ENCODE peak calls at places on chromosomes 7 and 10, in five cellular contexts. E is CD4-positive, CD25-positive, alpha-beta regulatory T cell; N is prostate gland; L is RWPE2; M is CD8-positive, alpha-beta memory T cell. F is an unnamed sample. For H3K9me3 and H3K4me1, the result is how much of the 10 kb centered on the place peaks cover.

GRCh38 chr7:53094827-53095226 is 59.4 kb downstream of the POM121L12 start:
- DNase-seq in L (no peak), N (no peak), M (no peak), E (no peak), F (no peak)

GRCh38 chr7:11706666-11707605 is 125.1 kb downstream of the THSD7A start:
- DNase-seq in E (no peak), M (no peak), N (peak), L (no peak), F (peak)

GRCh38 chr7:120916538-120916937 is 34.0 kb upstream of the ING3 start:
- DNase-seq in L (no peak), E (no peak), M (no peak), N (no peak), F (no peak)

GRCh38 chr10:124095096-124095495 is 1.7 kb upstream of the CHST15 start:
- DNase-seq in N (no peak), M (no peak), E (no peak), L (no peak), F (no peak)

GRCh38 chr10:15267496-15267895 is 99.0 kb upstream of the NMT2 start:
- DNase-seq in E (no peak), M (no peak), L (no peak), N (no peak), F (no peak)

GRCh38 chr7:57775396-57776088 is 325.6 kb downstream of the ZNF716 start:
- DNase-seq in L (no peak), E (no peak), N (no peak), M (no peak), F (no peak)

GRCh38 chr10:4069491-4069890 is 284.5 kb upstream of the KLF6 start:
- DNase-seq in M (no peak), N (no peak), E (no peak), L (no peak), F (no peak)

GRCh38 chr7:34155225-34155908 is 250.0 kb downstream of the BMPER start:
- DNase-seq in M (no peak), E (no peak), L (no peak), N (no peak), F (no peak)

GRCh38 chr10:104736006-104736405 is 94.9 kb downstream of the SORCS3 start:
- DNase-seq in M (no peak), E (no peak), L (no peak), N (no peak), F (no peak)

GRCh38 chr7:33933611-33934281 is 28.4 kb downstream of the BMPER start:
- DNase-seq in E (no peak), M (no peak), N (no peak), L (no peak), F (no peak)

GRCh38 chr10:21364196-21365114 is 161.0 kb downstream of the SKIDA1 start:
- DNase-seq in N (no peak), E (no peak), L (peak), M (no peak), F (peak)

GRCh38 chr7:64626557-64626956 is 39.4 kb upstream of the ZNF107 start:
- DNase-seq in M (no peak), E (no peak), N (no peak), L (no peak), F (no peak)

GRCh38 chr7:64628721-64629120 is 37.2 kb upstream of the ZNF107 start:
- DNase-seq in E (no peak), L (no peak), N (no peak), M (no peak), F (no peak)

GRCh38 chr7:64625114-64626082 is 40.5 kb upstream of the ZNF107 start:
- DNase-seq in E (peak), L (no peak), M (no peak), N (no peak), F (no peak)

GRCh38 chr7:64628192-64628591 is 37.7 kb upstream of the ZNF107 start:
- DNase-seq in L (no peak), E (no peak), N (no peak), M (no peak), F (no peak)

DNA sequence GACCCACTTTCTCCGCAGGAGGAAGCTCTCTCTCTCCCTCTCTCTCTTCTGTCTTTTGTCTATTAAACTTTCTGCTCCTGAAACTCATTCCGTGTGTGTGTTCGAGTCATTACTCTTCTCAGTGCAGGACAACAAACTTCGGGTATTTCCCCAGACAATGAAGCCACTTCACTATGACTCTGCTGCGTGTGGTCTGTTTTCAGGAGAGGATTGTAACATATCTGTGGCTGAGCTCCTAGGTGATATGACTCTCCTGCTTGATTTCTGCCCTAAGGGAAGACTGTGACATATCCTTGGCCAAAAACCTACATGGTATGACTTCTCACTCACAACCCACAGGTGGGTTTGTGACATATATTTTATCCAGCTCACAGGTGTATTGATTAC is 39.9 kb upstream of the ZNF107 start:
- DNase-seq in L (no peak), M (no peak), E (no peak), N (no peak), F (no peak)
- H3K9me3 ChIP-seq in L (under half), M (under half), E (under half), N (under half), F (under half)

GRCh38 chr10:111709630-111710029 is 473.9 kb downstream of the GPAM start:
- DNase-seq in N (no peak), M (no peak), E (no peak), L (no peak), F (no peak)
- H3K4me1 ChIP-seq in N (under half), M (under half), E (under half), L (under half), F (under half)

GRCh38 chr7:26167293-26167934 is 15.4 kb downstream of the NFE2L3 start:
- DNase-seq in N (no peak), E (peak), M (peak), L (no peak), F (no peak)
- H3K9me3 ChIP-seq in N (under half), E (under half), M (under half), L (under half), F (under half)

DNA sequence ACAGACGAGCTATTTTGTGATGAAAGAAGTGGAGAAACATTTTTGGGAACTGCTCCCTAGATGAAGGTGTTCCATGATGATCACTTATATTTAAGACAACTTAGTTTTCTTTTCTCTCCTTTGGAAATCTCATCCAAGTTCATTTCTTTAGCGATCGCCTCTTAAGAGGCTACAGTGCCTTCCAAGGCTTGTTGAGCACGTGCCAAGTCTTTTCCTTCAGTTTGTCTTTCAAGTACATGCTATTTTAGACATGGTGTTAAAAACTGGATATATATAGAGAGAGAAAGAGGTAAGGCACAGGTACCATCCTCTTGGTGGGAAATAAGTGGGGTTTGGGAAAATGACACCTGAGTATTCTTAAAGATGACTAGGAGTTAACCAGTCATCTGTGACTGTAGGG is 2.7 kb downstream of the ADK start:
- DNase-seq in M (no peak), L (no peak), N (no peak), E (no peak), F (no peak)
- H3K4me1 ChIP-seq in M (under half), L (under half), N (under half), E (under half), F (under half)

GRCh38 chr7:5065107-5065407 is 19.4 kb downstream of the RBAK start:
- DNase-seq in M (no peak), N (no peak), L (no peak), E (no peak), F (no peak)

GRCh38 chr7:5064391-5065106 is 18.9 kb downstream of the RBAK start:
- DNase-seq in E (peak), M (no peak), L (no peak), N (no peak), F (no peak)

GRCh38 chr7:5063698-5064097 is 18.0 kb downstream of the RBAK start:
- DNase-seq in E (no peak), M (no peak), L (no peak), N (no peak), F (no peak)
- H3K9me3 ChIP-seq in E (half or more), M (half or more), L (half or more), N (under half), F (under half)

DNA sequence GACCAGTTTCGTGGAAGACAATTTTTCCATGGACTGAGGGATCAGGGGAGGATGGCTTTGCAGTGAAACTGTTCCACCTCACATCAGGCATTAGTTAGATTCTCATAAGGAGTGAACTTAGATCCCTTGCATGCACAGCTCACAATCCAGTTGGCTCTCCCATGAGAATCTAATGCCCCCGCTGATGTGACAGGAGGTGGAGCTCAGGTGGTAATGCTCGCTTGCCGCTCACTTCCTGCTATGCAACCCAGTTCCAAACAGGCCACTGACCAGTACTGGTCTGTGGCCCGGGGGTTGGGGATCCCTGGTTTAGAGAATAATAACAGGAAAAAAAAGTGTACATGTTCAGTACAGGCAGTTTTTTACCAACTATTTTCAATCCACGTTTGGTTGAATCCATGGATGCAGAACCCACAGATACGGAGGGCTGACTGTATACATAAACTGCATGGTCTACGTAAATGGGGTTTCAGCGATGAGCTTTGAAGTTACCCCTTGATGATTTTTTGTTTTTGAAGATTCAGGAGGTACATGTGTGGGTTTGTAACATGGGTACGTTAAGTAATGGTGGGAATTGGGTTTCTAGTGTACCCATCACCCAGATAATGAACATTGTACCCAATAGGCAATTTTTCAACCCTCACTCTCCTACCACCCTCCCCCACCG is 24.5 kb downstream of the OGDH start:
- DNase-seq in E (no peak), N (no peak), L (no peak), M (no peak), F (no peak)
- H3K4me1 ChIP-seq in E (half or more), N (under half), L (under half), M (half or more), F (under half)

GRCh38 chr10:90136731-90137316 is 435.4 kb downstream of the KIF20B start:
- DNase-seq in M (no peak), N (no peak), L (no peak), E (peak), F (no peak)

GRCh38 chr10:90133606-90134005 is 432.2 kb downstream of the KIF20B start:
- DNase-seq in M (no peak), N (no peak), E (no peak), L (no peak), F (no peak)

DNA sequence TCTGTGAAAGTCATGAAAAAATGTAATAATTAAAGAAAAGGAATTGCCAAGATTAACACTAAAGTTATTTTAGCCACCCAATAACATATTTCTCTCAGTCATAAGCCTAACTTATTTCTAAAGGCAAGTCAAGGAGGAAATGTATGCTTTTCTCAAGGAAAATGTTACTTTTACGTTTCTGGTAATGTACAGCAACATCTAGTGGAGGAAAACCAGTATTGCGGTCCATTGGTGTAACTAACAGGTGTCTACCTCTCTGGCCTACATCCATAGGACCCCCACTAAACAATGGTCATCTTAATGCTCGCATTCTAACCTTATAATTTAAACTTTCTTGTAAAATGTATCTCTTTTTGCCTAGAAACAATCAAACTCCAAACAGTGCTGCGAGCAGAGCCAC is 437.5 kb downstream of the KIF20B start:
- DNase-seq in N (no peak), E (no peak), M (no peak), L (no peak), F (no peak)
- H3K9me3 ChIP-seq in N (under half), E (under half), M (under half), L (under half), F (under half)

GRCh38 chr7:76294344-76295024 is 8.0 kb upstream of the HSPB1 start:
- DNase-seq in L (peak), M (no peak), E (no peak), N (peak), F (peak)
- H3K4me1 ChIP-seq in L (under half), M (under half), E (under half), N (under half), F (under half)